ENCODE peak calls at places on chromosome 1, in five cellular contexts. G is K562, D is transverse colon, P is A549, T is SK-N-SH. C is an unnamed sample.

GRCh38 chr1:44831516-44831915 is 11.5 kb downstream of the PTCH2 start:
- DNase-seq in D (no peak), T (peak; percentile 31), G (peak; percentile 60), P (no peak), C (no peak)

GRCh38 chr1:183304466-183305122 is 113.6 kb downstream of the NMNAT2 start:
- DNase-seq in D (no peak), G (no peak), P (no peak), T (no peak), C (no peak)

GRCh38 chr1:210293191-210293607 is 35.5 kb upstream of the HHAT start:
- DNase-seq in G (no peak), P (no peak), T (no peak), D (peak; percentile 36), C (peak; percentile 69)

GRCh38 chr1:182249201-182249676 is 142.4 kb downstream of the GLUL start:
- DNase-seq in T (no peak), D (peak; percentile 88), G (peak; percentile 39), P (no peak), C (no peak)

GRCh38 chr1:40421694-40422384 is 28.4 kb upstream of the ZFP69B start:
- DNase-seq in G (no peak), T (no peak), P (no peak), D (no peak), C (no peak)

GRCh38 chr1:28553229-28553930 is 495 bp downstream of the TRNAU1AP start:
- DNase-seq in G (peak; percentile 64), D (peak; percentile 53), T (peak; percentile 76), P (no peak), C (peak; percentile 65)

GRCh38 chr1:17194981-17195528 is 9.9 kb upstream of the PADI1 start:
- DNase-seq in D (no peak), P (no peak), G (no peak), T (no peak), C (peak; percentile 4)

GRCh38 chr1:10733967-10734366 is 62.5 kb downstream of the CASZ1 start:
- DNase-seq in P (no peak), D (no peak), G (no peak), T (no peak), C (no peak)

GRCh38 chr1:5649795-5650194 is 342.4 kb downstream of the NPHP4 start:
- DNase-seq in D (no peak), P (no peak), T (no peak), G (no peak), C (no peak)

GRCh38 chr1:43868741-43869067 is 64.9 kb upstream of the ARTN start:
- DNase-seq in D (no peak), P (no peak), G (no peak), T (no peak), C (no peak)

GRCh38 chr1:69706473-69706872 is 138.8 kb downstream of the LRRC7 start:
- DNase-seq in P (no peak), T (peak; percentile 21), D (no peak), G (no peak), C (no peak)

GRCh38 chr1:62810420-62811274 is 26.7 kb downstream of the ATG4C start:
- DNase-seq in D (no peak), P (no peak), G (no peak), T (no peak), C (no peak)

DNA sequence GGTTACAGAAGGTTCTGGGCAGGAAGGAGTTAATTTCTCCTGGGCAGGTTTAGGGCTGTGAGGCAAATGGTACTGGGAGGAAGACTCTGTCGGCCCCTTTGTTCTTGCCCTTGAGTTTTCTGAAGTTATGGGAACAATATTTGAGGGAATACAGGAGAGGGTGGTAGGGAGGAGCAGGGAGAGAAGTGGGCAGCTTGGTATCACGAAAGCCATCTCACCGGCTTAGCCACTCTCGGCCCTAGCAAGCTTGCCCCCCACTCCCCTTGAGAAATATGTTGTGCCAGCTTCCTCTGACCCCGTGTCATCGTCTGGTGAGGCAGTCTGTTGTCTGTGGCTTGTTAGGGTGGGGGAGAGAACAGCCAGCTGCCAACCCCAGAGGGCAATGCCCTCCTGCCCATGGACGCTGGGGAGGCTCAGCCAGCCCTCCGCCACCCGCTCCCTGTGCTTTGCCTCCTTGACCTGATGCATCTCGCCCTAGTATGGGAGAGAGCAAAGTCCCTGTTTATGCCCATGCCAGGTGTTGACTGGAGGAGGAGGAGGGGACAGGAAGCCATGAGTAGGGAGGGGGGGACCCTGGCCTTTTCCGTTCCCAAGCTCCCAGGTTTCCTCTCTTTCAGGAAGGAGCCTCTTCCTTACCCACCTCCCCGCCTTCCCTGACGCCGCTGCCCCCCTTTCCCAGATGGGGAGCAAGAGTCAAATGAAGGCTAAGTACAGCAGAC is 1.2 kb downstream of the EFNA1 start:
- DNase-seq in T (peak; percentile 64), G (no peak), P (peak; percentile 42), D (peak; percentile 85), C (no peak)
- TF ChIP-seq EP300 in T (no peak), G (no peak), P (no peak), D (peak; percentile 58), C (no peak)

DNA sequence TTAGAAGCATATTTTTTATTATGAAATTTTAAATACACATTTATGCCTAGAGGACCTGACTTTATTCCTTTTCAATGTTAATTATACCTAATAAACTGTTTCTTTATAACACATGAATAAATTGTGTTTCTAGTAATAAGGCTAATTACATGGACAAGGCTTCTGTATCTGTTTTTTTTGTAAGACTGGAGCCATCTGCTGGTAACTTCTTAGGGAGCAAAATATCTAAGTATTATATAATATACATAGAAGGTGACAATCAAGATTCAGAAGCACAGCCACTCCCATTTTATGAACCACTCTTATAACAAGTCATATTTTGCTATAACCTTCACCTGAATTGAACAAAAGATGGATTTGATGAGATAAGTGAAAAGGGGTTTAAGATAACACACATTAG is 84.2 kb downstream of the LBR start:
- DNase-seq in P (peak; percentile 33), T (no peak), D (no peak), G (no peak), C (no peak)
- TF ChIP-seq CTCF in P (peak; percentile 51), T (peak; percentile 43), D (no peak), G (no peak), C (no peak)

GRCh38 chr1:89912073-89912472 is 82.8 kb upstream of the ZNF326 start:
- DNase-seq in T (no peak), G (no peak), P (no peak), D (no peak), C (no peak)

GRCh38 chr1:89910780-89911179 is 84.1 kb upstream of the ZNF326 start:
- DNase-seq in D (no peak), P (peak; percentile 92), G (no peak), T (no peak), C (no peak)

GRCh38 chr1:89911186-89911976 is 83.5 kb upstream of the ZNF326 start:
- DNase-seq in T (no peak), G (no peak), P (peak; percentile 72), D (no peak), C (no peak)

GRCh38 chr1:89908993-89909436 is 85.9 kb upstream of the ZNF326 start:
- DNase-seq in T (peak; percentile 81), G (no peak), D (no peak), P (peak; percentile 48), C (no peak)

DNA sequence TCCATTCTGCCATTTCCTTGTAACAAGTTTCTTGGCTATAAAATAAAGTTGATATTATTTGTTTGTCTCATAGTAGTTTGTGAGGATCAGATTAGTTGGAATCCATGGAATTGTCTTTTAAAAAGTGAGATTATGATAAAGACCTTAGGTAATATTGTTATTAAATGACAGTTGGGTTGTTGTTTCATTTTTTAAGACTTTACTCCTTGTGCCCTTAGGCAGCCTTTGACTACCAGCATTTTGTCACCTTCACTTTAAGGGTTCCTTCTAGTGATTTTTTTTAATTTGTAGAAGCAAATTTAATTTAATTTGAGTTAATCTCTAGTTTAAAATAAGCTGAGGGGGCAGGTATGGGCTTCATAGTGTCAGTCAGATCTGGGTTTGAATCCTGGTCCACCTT is 84.6 kb upstream of the ZNF326 start:
- DNase-seq in D (no peak), G (no peak), T (no peak), P (no peak), C (no peak)
- TF ChIP-seq EP300 in D (no peak), G (no peak), T (no peak), P (no peak), C (no peak)

GRCh38 chr1:167057297-167057688 is 32.9 kb downstream of the GPA33 start:
- DNase-seq in G (no peak), P (peak; percentile 76), D (no peak), T (peak; percentile 50), C (no peak)

GRCh38 chr1:167059045-167059728 is 31.0 kb downstream of the GPA33 start:
- DNase-seq in G (peak; percentile 75), T (peak; percentile 69), D (peak; percentile 74), P (peak; percentile 67), C (peak; percentile 57)

GRCh38 chr1:167059729-167060107 is 30.5 kb downstream of the GPA33 start:
- DNase-seq in G (no peak), D (no peak), T (no peak), P (no peak), C (no peak)

GRCh38 chr1:167061073-167061464 is 29.1 kb downstream of the GPA33 start:
- DNase-seq in G (no peak), D (no peak), T (no peak), P (no peak), C (no peak)

DNA sequence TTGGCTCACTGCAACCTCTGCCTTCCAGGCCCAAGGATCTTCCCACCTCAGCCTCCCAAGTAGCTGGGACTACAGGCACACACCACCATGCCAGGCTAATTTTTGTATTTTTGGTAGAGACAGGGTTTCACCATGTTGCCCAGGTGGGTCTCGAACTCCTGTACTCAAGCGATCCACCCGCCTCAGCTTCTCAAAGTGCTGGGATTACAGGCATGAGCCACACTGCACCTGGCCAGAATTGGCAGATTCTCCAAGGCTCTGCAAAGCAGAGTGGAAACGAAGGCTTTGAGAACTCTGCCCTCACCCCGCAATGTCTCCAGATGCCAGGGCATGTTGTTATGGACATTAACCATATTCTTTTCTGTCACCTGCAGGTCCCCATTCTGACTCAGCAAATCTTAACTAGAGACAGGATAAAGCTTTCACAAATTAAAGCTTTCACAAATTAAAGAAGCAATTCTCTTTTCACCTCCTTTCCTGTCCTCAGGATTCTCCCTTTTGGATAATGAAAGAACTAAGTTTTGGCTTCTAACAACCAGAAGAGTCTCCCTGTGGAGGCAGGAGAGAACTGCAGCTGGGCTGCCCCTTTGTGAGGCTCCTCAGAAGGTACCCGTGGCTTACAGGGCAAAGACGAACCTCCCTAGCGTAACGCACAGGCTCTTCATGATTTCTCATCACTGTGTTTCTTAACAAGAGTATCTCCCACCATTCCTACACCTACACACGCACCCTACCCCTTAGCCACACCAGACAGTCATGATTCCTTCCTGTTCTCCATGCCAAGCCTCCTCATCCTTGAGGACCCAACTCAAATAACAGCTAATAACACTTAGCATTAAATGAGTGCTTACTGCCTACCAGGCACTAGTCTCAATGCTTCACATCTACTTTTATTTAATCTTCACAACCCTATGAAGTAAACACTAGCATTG is 29.8 kb downstream of the GPA33 start:
- DNase-seq in D (no peak), P (peak; percentile 18), G (peak; percentile 26), T (no peak), C (no peak)
- TF ChIP-seq CTCF in D (no peak), P (no peak), G (peak; percentile 37), T (peak; percentile 21), C (no peak)

GRCh38 chr1:208243851-208244583 is at the start of gene PLXNA2:
- DNase-seq in G (peak; percentile 76), D (peak; percentile 93), P (peak; percentile 57), T (peak; percentile 92), C (peak; percentile 84)
- TF ChIP-seq EP300 in G (no peak), D (no peak), P (no peak), T (no peak), C (no peak)

C was measured in ovary.